ENCODE peak calls at places on chromosome 3, in eight cellular contexts. Q is HS-27A; T is nucleus accumbens; K is activated CD4-positive, alpha-beta T cell treated with anti-CD3 and anti-CD28 coated beads, Interleukin-2, amount 50 U/mL, for 48 hours; C is neural crest cell; G is adipocyte; I is T-helper 9 cell; O is LNCaP clone FGC. H is an unnamed sample.

GRCh38 chr3:12187448-12188327 is 29.0 kb upstream of the TIMP4 start:
- DNase-seq in Q (no peak), I (no peak), T (peak; percentile 17), C (no peak), O (no peak), G (peak; percentile 78), K (peak; percentile 87), H (no peak)

GRCh38 chr3:89250742-89251141 is 143.3 kb downstream of the EPHA3 start:
- DNase-seq in K (no peak), Q (no peak), I (no peak), G (no peak), C (no peak), O (no peak), T (no peak), H (no peak)

GRCh38 chr3:52088445-52089367 is 32.3 kb upstream of the DUSP7 start:
- DNase-seq in O (no peak), Q (no peak), C (peak; percentile 22), T (no peak), K (no peak), G (no peak), I (no peak), H (no peak)

GRCh38 chr3:170802164-170803151 is 67.5 kb downstream of the RPL22L1 start:
- DNase-seq in T (no peak), G (peak; percentile 94), O (no peak), Q (peak; percentile 96), K (no peak), C (no peak), I (no peak), H (peak; percentile 57)

GRCh38 chr3:146019508-146019907 is 141.5 kb downstream of the PLOD2 start:
- DNase-seq in O (peak; percentile 14), Q (no peak), T (no peak), K (no peak), G (no peak), C (no peak), I (no peak), H (no peak)

GRCh38 chr3:98532709-98533571 is 1.2 kb downstream of the GPR15 start:
- DNase-seq in I (no peak), C (no peak), O (no peak), K (no peak), Q (no peak), G (no peak), T (no peak), H (no peak)

GRCh38 chr3:7106635-7107034 is 245.7 kb downstream of the GRM7 start:
- DNase-seq in T (no peak), C (no peak), K (no peak), O (peak; percentile 61), I (no peak), Q (no peak), G (no peak), H (no peak)

GRCh38 chr3:194671511-194671899 is 486 bp downstream of the LSG1 start:
- DNase-seq in T (no peak), O (peak; percentile 28), G (peak; percentile 84), I (no peak), C (no peak), K (no peak), Q (peak; percentile 14), H (no peak)

GRCh38 chr3:113218679-113219040 is 7.3 kb downstream of the BOC start:
- DNase-seq in G (no peak), K (no peak), C (no peak), T (no peak), O (no peak), I (no peak), Q (no peak), H (no peak)

GRCh38 chr3:186616299-186616617 is 3.4 kb downstream of the AHSG start:
- DNase-seq in C (no peak), I (no peak), O (no peak), Q (no peak), G (no peak), K (no peak), T (no peak), H (no peak)